ENCODE peak calls at places on chromosomes 13 and 19, in four cellular contexts. G is heart left ventricle, M is fibroblast of mammary gland, C is neural crest cell. T is an unnamed sample.

GRCh38 chr13:85186646-85187045 is 612.6 kb downstream of the SLITRK6 start:
- DNase-seq in M (no peak), C (no peak), G (no peak), T (no peak)

GRCh38 chr13:87684850-87685735 is 13.9 kb downstream of the SLITRK5 start:
- DNase-seq in G (no peak), C (no peak), M (no peak), T (no peak)

GRCh38 chr13:66114127-66114526 is 1116.0 kb downstream of the PCDH9 start:
- DNase-seq in M (peak; percentile 80), C (no peak), G (no peak), T (no peak)

GRCh38 chr13:20149762-20150161 is 11.1 kb downstream of the GJA3 start:
- DNase-seq in M (no peak), G (no peak), C (no peak), T (no peak)

GRCh38 chr19:17841810-17842662 is 5.7 kb downstream of the JAK3 start:
- DNase-seq in C (peak; percentile 89), G (peak; percentile 70), M (peak; percentile 84), T (peak; percentile 99)

GRCh38 chr19:17353386-17353785 is 16.0 kb downstream of the GTPBP3 start:
- DNase-seq in C (no peak), M (no peak), G (no peak), T (no peak)

GRCh38 chr19:1466461-1467227 is 12.4 kb downstream of the C19orf25 start:
- DNase-seq in C (no peak), M (no peak), G (no peak), T (peak; percentile 42)

GRCh38 chr13:101230271-101230890 is 185.9 kb downstream of the NALCN start:
- DNase-seq in G (no peak), M (no peak), C (no peak), T (no peak)

GRCh38 chr13:111006508-111007031 is 91.7 kb upstream of the ANKRD10 start:
- DNase-seq in C (no peak), G (peak; percentile 88), M (peak; percentile 88), T (no peak)

GRCh38 chr19:55165952-55166529 is 372 bp downstream of the DNAAF3 start:
- DNase-seq in M (peak; percentile 61), C (peak; percentile 77), G (peak; percentile 82), T (peak; percentile 83)

GRCh38 chr13:107466326-107466725 is 749.0 kb downstream of the LIG4 start:
- DNase-seq in C (no peak), G (no peak), M (peak; percentile 15), T (no peak)

GRCh38 chr19:17711851-17712250 is 7.4 kb upstream of the MAP1S start:
- DNase-seq in C (no peak), G (no peak), M (no peak), T (no peak)

GRCh38 chr13:26247011-26247410 is 6.9 kb upstream of the CDK8 start:
- DNase-seq in G (no peak), M (no peak), C (no peak), T (no peak)

GRCh38 chr13:37134411-37135041 is 29.1 kb upstream of the CSNK1A1L start:
- DNase-seq in G (no peak), C (no peak), M (peak; percentile 91), T (peak; percentile 13)

GRCh38 chr19:48997972-48998371 is 4.3 kb downstream of the RUVBL2 start:
- DNase-seq in M (peak; percentile 67), C (peak; percentile 74), G (no peak), T (peak; percentile 75)

GRCh38 chr13:47499358-47500150 is 501.5 kb downstream of the SUCLA2 start:
- DNase-seq in C (no peak), M (peak; percentile 97), G (no peak), T (no peak)

GRCh38 chr19:14786421-14786851 is 8.1 kb upstream of the ADGRE2 start:
- DNase-seq in C (peak; percentile 52), M (no peak), G (peak; percentile 32), T (peak; percentile 54)

GRCh38 chr13:48505597-48506091 is 27.2 kb downstream of the RCBTB2 start:
- DNase-seq in C (no peak), G (peak; percentile 54), M (no peak), T (no peak)

GRCh38 chr13:113491418-113491883 is 940 bp upstream of the DCUN1D2 start:
- DNase-seq in G (peak; percentile 58), C (peak; percentile 25), M (peak; percentile 24), T (peak; percentile 54)

GRCh38 chr13:94209110-94209509 is 270.4 kb downstream of the DCT start:
- DNase-seq in M (peak; percentile 58), G (no peak), C (no peak), T (no peak)

GRCh38 chr13:22848539-22849052 is 332.2 kb upstream of the SGCG start:
- DNase-seq in C (no peak), M (no peak), G (no peak), T (peak; percentile 31)

GRCh38 chr19:778910-779653 is 18.2 kb upstream of the PTBP1 start:
- DNase-seq in G (no peak), C (no peak), M (peak; percentile 96), T (no peak)

GRCh38 chr13:40077396-40078027 is 422.1 kb downstream of the COG6 start:
- DNase-seq in M (no peak), C (no peak), G (no peak), T (no peak)

GRCh38 chr19:44794610-44795009 is 14.3 kb upstream of the BCAM start:
- DNase-seq in M (no peak), G (no peak), C (no peak), T (no peak)

GRCh38 chr19:15869109-15869555 is 28.7 kb downstream of the CYP4F2 start:
- DNase-seq in G (no peak), M (peak; percentile 29), C (no peak), T (no peak)

GRCh38 chr13:112368883-112369282 is 7.3 kb upstream of the SPACA7 start:
- DNase-seq in G (no peak), C (no peak), M (no peak), T (no peak)

GRCh38 chr19:16850133-16850532 is 20.9 kb downstream of the SIN3B start:
- DNase-seq in C (no peak), G (no peak), M (peak; percentile 61), T (no peak)

GRCh38 chr19:48230555-48231129 is 25.1 kb downstream of the CARD8 start:
- DNase-seq in M (no peak), G (no peak), C (no peak), T (no peak)

GRCh38 chr13:100022798-100023197 is 41.2 kb downstream of the ZIC2 start:
- DNase-seq in G (no peak), C (no peak), M (no peak), T (no peak)

GRCh38 chr13:84446972-84447700 is 564.9 kb upstream of the SLITRK1 start:
- DNase-seq in C (no peak), G (no peak), M (peak; percentile 56), T (no peak)

GRCh38 chr13:34416833-34417425 is 525.1 kb upstream of the NBEA start:
- DNase-seq in G (peak; percentile 94), M (peak; percentile 83), C (no peak), T (no peak)

GRCh38 chr19:33273881-33274662 is 28.3 kb downstream of the CEBPA start:
- DNase-seq in M (peak; percentile 95), G (peak; percentile 54), C (no peak), T (peak; percentile 29)

GRCh38 chr13:42041017-42041683 is 7.3 kb upstream of the DGKH start:
- DNase-seq in G (peak; percentile 61), C (peak; percentile 37), M (peak; percentile 45), T (peak; percentile 58)

GRCh38 chr19:19900124-19900523 is 622 bp upstream of the ZNF93 start:
- DNase-seq in G (no peak), M (peak; percentile 79), C (no peak), T (no peak)

GRCh38 chr13:97211357-97211756 is 10.8 kb upstream of the MBNL2 start:
- DNase-seq in M (no peak), G (no peak), C (no peak), T (no peak)

GRCh38 chr13:41505209-41505835 is 48.0 kb downstream of the RGCC start:
- DNase-seq in G (no peak), M (peak; percentile 93), C (no peak), T (no peak)

GRCh38 chr19:8539621-8540149 is 25.7 kb upstream of the ZNF414 start:
- DNase-seq in G (no peak), C (no peak), M (no peak), T (no peak)
- TF ChIP-seq CTCF in G (no peak), C (no peak), M (no peak), T (no peak)

GRCh38 chr13:43087960-43088580 is 64.7 kb downstream of the DNAJC15 start:
- DNase-seq in C (no peak), M (peak; percentile 21), G (no peak), T (no peak)

GRCh38 chr13:43083750-43084149 is 60.4 kb downstream of the DNAJC15 start:
- DNase-seq in C (no peak), M (no peak), G (no peak), T (no peak)

GRCh38 chr13:43080199-43080598 is 56.8 kb downstream of the DNAJC15 start:
- DNase-seq in C (no peak), M (no peak), G (no peak), T (no peak)

GRCh38 chr13:43089912-43090498 is 66.6 kb downstream of the DNAJC15 start:
- DNase-seq in M (no peak), G (no peak), C (no peak), T (no peak)

DNA sequence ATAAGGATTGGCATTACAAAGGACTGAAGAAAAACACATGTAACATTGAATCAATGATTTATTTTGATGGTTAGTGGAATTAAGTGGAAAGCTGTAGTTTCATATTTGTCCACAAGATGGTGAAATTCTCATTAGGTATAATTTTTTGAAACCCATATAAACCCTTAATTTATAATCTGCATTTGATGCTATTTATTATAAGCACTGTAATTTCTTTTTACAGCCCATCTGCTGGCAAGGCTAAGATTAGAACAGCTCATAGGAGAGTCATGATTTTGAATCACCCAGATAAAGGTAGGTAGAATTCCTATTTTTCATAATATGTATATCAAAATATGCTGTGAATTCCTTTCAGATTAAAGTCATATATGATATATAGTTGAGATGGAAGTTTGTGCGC is 62.2 kb downstream of the DNAJC15 start:
- DNase-seq in M (peak; percentile 65), C (no peak), G (no peak), T (no peak)
- TF ChIP-seq CTCF in M (peak; percentile 49), C (peak; percentile 78), G (peak; percentile 63), T (peak; percentile 54)

DNA sequence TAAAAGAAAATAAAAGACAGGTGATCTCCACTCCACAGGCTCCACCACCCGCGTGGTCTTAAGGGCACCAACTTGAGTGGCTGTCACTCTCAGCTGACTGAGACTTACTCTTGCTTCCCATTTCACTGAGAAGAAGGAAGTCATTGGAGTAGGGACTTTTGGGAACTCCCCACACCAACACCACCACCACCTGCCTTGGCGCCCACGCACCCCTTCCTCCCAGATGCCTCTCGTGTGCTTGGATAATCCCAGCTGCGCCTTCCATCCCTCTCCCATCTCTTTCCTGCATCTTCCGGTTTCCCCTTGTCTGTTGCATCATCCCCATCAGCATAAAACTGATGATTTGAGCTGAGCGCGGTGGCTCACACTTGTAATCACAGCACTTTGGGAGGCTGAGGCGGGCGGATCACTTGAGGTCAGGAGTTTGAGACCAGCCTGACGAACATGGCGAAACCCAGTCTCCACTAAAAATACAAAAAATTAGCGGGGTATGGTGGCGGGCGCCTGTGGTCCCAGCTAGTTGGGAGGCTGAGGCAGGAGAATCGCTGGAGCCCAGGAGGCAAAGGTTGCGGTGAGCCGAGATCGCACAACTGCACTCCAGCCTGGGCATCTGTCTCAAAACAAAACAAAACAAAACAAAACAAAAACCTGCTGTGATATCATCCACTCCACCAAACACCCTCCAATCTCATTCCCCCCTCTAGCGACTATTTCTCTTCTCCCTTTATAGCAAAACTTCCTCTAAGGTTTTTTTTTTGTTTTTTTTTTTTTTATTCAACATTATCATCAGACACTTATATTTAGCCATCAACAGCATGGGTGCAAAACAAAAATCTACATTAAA is 25.5 kb downstream of the AP2S1 start:
- DNase-seq in M (peak; percentile 22), G (no peak), C (no peak), T (no peak)
- TF ChIP-seq CTCF in M (no peak), G (no peak), C (no peak), T (no peak)

GRCh38 chr19:13150187-13150918 is at the start of the genes IER2 and STX10:
- DNase-seq in C (peak; percentile 72), M (peak; percentile 92), G (peak; percentile 97), T (peak; percentile 85)
- TF ChIP-seq CTCF in C (peak; percentile 63), M (peak; percentile 38), G (peak; percentile 66), T (peak; percentile 24)

GRCh38 chr19:43595999-43596841 is at the start of the genes IRGQ and ZNF576:
- DNase-seq in M (peak; percentile 99), C (peak; percentile 100), G (peak; percentile 100), T (peak; percentile 100)
- TF ChIP-seq CTCF in M (no peak), C (no peak), G (no peak), T (no peak)

T was measured in nephron progenitor cell.